ENCODE peak calls at places on chromosomes 6 and 20, in ten cellular contexts. B is activated naive CD4-positive, alpha-beta T cell; N is psoas muscle; J is AG08396; S is mesendoderm; I is NCI-H510A treated with DMSO at 0.1 percent for 48 hours; L is colonic mucosa; V is T-helper 22 cell; F is GM23338; C is CD4-positive, alpha-beta T cell. M is an unnamed sample.

GRCh38 chr6:35552285-35552917 is 39.7 kb upstream of the TULP1 start:
- DNase-seq in V (peak; percentile 12), J (peak; percentile 43), N (no peak), S (peak; percentile 79), B (peak; percentile 5), L (peak; percentile 57), I (no peak), C (peak; percentile 45), F (peak; percentile 79), M (no peak)

GRCh38 chr20:5933802-5934436 is 16.4 kb downstream of the TRMT6 start:
- DNase-seq in C (no peak), S (peak; percentile 64), I (peak; percentile 36), J (no peak), N (no peak), L (no peak), B (no peak), F (peak; percentile 53), V (no peak), M (no peak)

GRCh38 chr6:79750806-79751205 is 119.7 kb downstream of the SH3BGRL2 start:
- DNase-seq in F (peak; percentile 38), S (peak; percentile 6), C (no peak), J (no peak), B (no peak), L (no peak), V (no peak), N (no peak), I (no peak), M (no peak)

GRCh38 chr6:6951355-6951754 is 156.4 kb upstream of the RREB1 start:
- DNase-seq in V (no peak), B (no peak), J (no peak), I (no peak), N (no peak), L (no peak), F (no peak), C (no peak), S (no peak), M (no peak)

GRCh38 chr20:23331450-23331849 is 19.1 kb upstream of the NXT1 start:
- DNase-seq in J (no peak), C (no peak), B (no peak), I (no peak), F (no peak), S (no peak), L (no peak), N (no peak), V (no peak), M (no peak)

GRCh38 chr6:166949533-166950442 is 6.6 kb downstream of the RNASET2 start:
- DNase-seq in B (no peak), N (no peak), I (no peak), F (peak; percentile 57), S (peak; percentile 41), J (no peak), V (no peak), L (peak; percentile 42), C (no peak), M (no peak)

GRCh38 chr6:9095671-9096260 is 660.4 kb upstream of the SLC35B3 start:
- DNase-seq in L (no peak), I (no peak), S (no peak), C (no peak), V (no peak), J (no peak), N (no peak), B (no peak), F (no peak), M (no peak)

GRCh38 chr20:42974347-42974746 is 215.4 kb downstream of the PTPRT start:
- DNase-seq in I (peak; percentile 22), S (no peak), B (no peak), C (no peak), V (no peak), F (no peak), L (no peak), J (no peak), N (no peak), M (no peak)

GRCh38 chr6:167786859-167787675 is 39.6 kb upstream of the AFDN start:
- DNase-seq in S (no peak), C (no peak), F (no peak), B (no peak), N (no peak), J (no peak), I (no peak), V (no peak), L (peak; percentile 14), M (no peak)

GRCh38 chr6:56909115-56909907 is 45.6 kb upstream of the BEND6 start:
- DNase-seq in S (no peak), B (no peak), C (no peak), I (no peak), F (no peak), L (no peak), N (no peak), J (no peak), V (no peak), M (no peak)

GRCh38 chr20:19828233-19828632 is 70.2 kb downstream of the RIN2 start:
- DNase-seq in C (no peak), F (no peak), I (peak; percentile 19), S (no peak), L (peak; percentile 18), B (no peak), V (no peak), J (no peak), N (no peak), M (no peak)

GRCh38 chr6:89925826-89926225 is 31.6 kb downstream of the GJA10 start:
- DNase-seq in F (no peak), S (no peak), I (no peak), C (no peak), B (no peak), L (no peak), V (no peak), J (no peak), N (no peak), M (no peak)

GRCh38 chr6:291148-291696 is 1.1 kb upstream of the DUSP22 start:
- DNase-seq in B (no peak), S (peak; percentile 28), V (no peak), F (no peak), J (no peak), L (no peak), I (no peak), C (no peak), N (no peak), M (no peak)

GRCh38 chr6:72624557-72625160 is 2.8 kb downstream of the KCNQ5 start:
- DNase-seq in I (peak; percentile 35), J (peak; percentile 32), C (no peak), S (peak; percentile 16), F (peak; percentile 48), L (no peak), V (no peak), N (no peak), B (no peak), M (no peak)

GRCh38 chr6:35188886-35189285 is 24.9 kb upstream of the SCUBE3 start:
- DNase-seq in C (no peak), J (no peak), I (no peak), F (no peak), S (no peak), N (no peak), V (no peak), L (no peak), B (no peak), M (no peak)

GRCh38 chr6:113464536-113464935 is 392.6 kb upstream of the MARCKS start:
- DNase-seq in F (no peak), C (no peak), N (no peak), V (no peak), I (no peak), J (no peak), B (no peak), L (no peak), S (no peak), M (no peak)

GRCh38 chr6:46898011-46898410 is 23.7 kb downstream of the ADGRF5 start:
- DNase-seq in I (no peak), L (no peak), J (no peak), N (no peak), C (no peak), F (no peak), S (peak; percentile 59), V (no peak), B (no peak), M (no peak)

GRCh38 chr20:46974669-46975434 is 80.2 kb downstream of the EYA2 start:
- DNase-seq in F (no peak), J (no peak), B (no peak), S (no peak), I (no peak), N (no peak), L (no peak), C (no peak), V (no peak), M (no peak)

GRCh38 chr6:112279044-112279916 is 24.9 kb upstream of the LAMA4 start:
- DNase-seq in S (no peak), V (no peak), I (no peak), L (no peak), J (no peak), F (no peak), N (no peak), B (no peak), C (no peak), M (no peak)

GRCh38 chr6:82178759-82179112 is 68.8 kb downstream of the IBTK start:
- DNase-seq in J (no peak), I (no peak), V (no peak), S (no peak), B (no peak), F (no peak), C (no peak), L (no peak), N (no peak), M (no peak)

GRCh38 chr6:82711105-82711829 is 347.6 kb downstream of the TPBG start:
- DNase-seq in L (no peak), C (no peak), J (peak; percentile 7), I (no peak), V (no peak), S (no peak), F (no peak), N (no peak), B (no peak), M (no peak)

GRCh38 chr6:41958022-41958856 is 16.6 kb upstream of the CCND3 start:
- DNase-seq in J (no peak), L (no peak), S (no peak), C (no peak), V (no peak), N (no peak), I (no peak), B (no peak), F (no peak), M (no peak)

GRCh38 chr6:32047084-32047478 is 8.9 kb downstream of the CYP21A2 start:
- DNase-seq in N (peak; percentile 79), B (no peak), L (no peak), C (no peak), F (no peak), S (peak; percentile 71), I (no peak), J (peak; percentile 56), V (no peak), M (peak; percentile 79)

GRCh38 chr6:88730602-88731001 is 232.8 kb downstream of the RNGTT start:
- DNase-seq in S (peak; percentile 98), L (no peak), J (no peak), I (no peak), N (no peak), C (no peak), B (no peak), V (no peak), F (peak; percentile 82), M (no peak)

GRCh38 chr6:3816251-3816650 is 32.9 kb upstream of the FAM50B start:
- DNase-seq in V (no peak), F (no peak), J (no peak), S (no peak), B (no peak), C (no peak), I (no peak), L (no peak), N (no peak), M (no peak)

GRCh38 chr6:36368921-36369880 is 18.3 kb downstream of the ETV7 start:
- DNase-seq in C (no peak), I (peak; percentile 93), F (no peak), L (no peak), S (peak; percentile 72), V (no peak), N (peak; percentile 72), J (peak; percentile 87), B (no peak), M (no peak)

GRCh38 chr6:39251406-39251805 is 22.1 kb upstream of the KCNK5 start:
- DNase-seq in I (peak; percentile 97), B (no peak), S (no peak), N (no peak), C (no peak), J (no peak), L (no peak), V (no peak), F (no peak), M (no peak)

GRCh38 chr6:35259946-35260626 is 551 bp downstream of the ZNF76 start:
- DNase-seq in S (peak; percentile 90), N (peak; percentile 85), C (peak; percentile 79), B (no peak), L (peak; percentile 81), F (peak; percentile 93), I (peak; percentile 64), J (peak; percentile 64), V (peak; percentile 84), M (peak; percentile 72)